ENCODE peak calls at places on chromosomes 6 and 20, in six cellular contexts. One of them, this sample, is unnamed. For H3F3A, the result is how much of the 10 kb centered on the place peaks cover.

GRCh38 chr20:4918473-4918872 is 82.8 kb downstream of the SLC23A2 start:
- DNase-seq in PC-3: no peak
- DNase-seq in SK-N-SH: no peak
- DNase-seq in GM23338: no peak
- DNase-seq in neural progenitor cell: no peak
- DNase-seq in GM23248: no peak
- DNase-seq in this sample: peak

GRCh38 chr6:151497935-151498726 is 4.3 kb downstream of the CCDC170 start:
- DNase-seq in PC-3: no peak
- DNase-seq in SK-N-SH: no peak
- DNase-seq in GM23338: peak
- DNase-seq in neural progenitor cell: no peak
- DNase-seq in GM23248: peak
- DNase-seq in this sample: peak

GRCh38 chr6:106254636-106255035 is 70.9 kb downstream of the ATG5 start:
- DNase-seq in PC-3: peak
- DNase-seq in SK-N-SH: no peak
- DNase-seq in GM23338: no peak
- DNase-seq in neural progenitor cell: no peak
- DNase-seq in GM23248: peak
- DNase-seq in this sample: no peak

GRCh38 chr6:53728570-53729194 is 63.1 kb upstream of the KLHL31 start:
- DNase-seq in PC-3: peak
- DNase-seq in SK-N-SH: peak
- DNase-seq in GM23338: peak
- DNase-seq in neural progenitor cell: peak
- DNase-seq in GM23248: peak
- DNase-seq in this sample: peak

GRCh38 chr6:157728183-157728881 is 94.7 kb upstream of the SNX9 start:
- DNase-seq in PC-3: no peak
- DNase-seq in SK-N-SH: no peak
- DNase-seq in GM23338: no peak
- DNase-seq in neural progenitor cell: no peak
- DNase-seq in GM23248: no peak
- DNase-seq in this sample: no peak

GRCh38 chr6:158604048-158604406 is 40.5 kb downstream of the DYNLT1 start:
- DNase-seq in PC-3: no peak
- DNase-seq in SK-N-SH: peak
- DNase-seq in GM23338: no peak
- DNase-seq in neural progenitor cell: no peak
- DNase-seq in GM23248: no peak
- DNase-seq in this sample: no peak

GRCh38 chr20:51131806-51132205 is 108.9 kb upstream of the KCNG1 start:
- DNase-seq in PC-3: no peak
- DNase-seq in SK-N-SH: no peak
- DNase-seq in GM23338: no peak
- DNase-seq in neural progenitor cell: no peak
- DNase-seq in GM23248: no peak
- DNase-seq in this sample: no peak

GRCh38 chr6:17905611-17906592 is 81.5 kb downstream of the KIF13A start:
- DNase-seq in PC-3: peak
- DNase-seq in SK-N-SH: no peak
- DNase-seq in GM23338: no peak
- DNase-seq in neural progenitor cell: no peak
- DNase-seq in GM23248: peak
- DNase-seq in this sample: no peak

GRCh38 chr6:55963301-55963700 is 87.9 kb upstream of the BMP5 start:
- DNase-seq in PC-3: peak
- DNase-seq in SK-N-SH: no peak
- DNase-seq in GM23338: peak
- DNase-seq in neural progenitor cell: no peak
- DNase-seq in GM23248: peak
- DNase-seq in this sample: no peak

GRCh38 chr6:118299023-118299422 is 249.1 kb upstream of the PLN start:
- DNase-seq in PC-3: no peak
- DNase-seq in SK-N-SH: no peak
- DNase-seq in GM23338: no peak
- DNase-seq in neural progenitor cell: no peak
- DNase-seq in GM23248: no peak
- DNase-seq in this sample: no peak

GRCh38 chr6:75492769-75493168 is 831 bp downstream of the FILIP1 start:
- DNase-seq in PC-3: no peak
- DNase-seq in SK-N-SH: no peak
- DNase-seq in GM23338: no peak
- DNase-seq in neural progenitor cell: no peak
- DNase-seq in GM23248: no peak
- DNase-seq in this sample: peak

GRCh38 chr6:6713660-6714446 is 125.3 kb downstream of the LY86 start:
- DNase-seq in PC-3: peak
- DNase-seq in SK-N-SH: peak
- DNase-seq in GM23338: no peak
- DNase-seq in neural progenitor cell: no peak
- DNase-seq in GM23248: peak
- DNase-seq in this sample: no peak

GRCh38 chr6:154247119-154247814 is 109.3 kb downstream of the IPCEF1 start:
- DNase-seq in PC-3: no peak
- DNase-seq in SK-N-SH: no peak
- DNase-seq in GM23338: peak
- DNase-seq in neural progenitor cell: peak
- DNase-seq in GM23248: no peak
- DNase-seq in this sample: no peak

GRCh38 chr6:42783177-42783875 is 1.5 kb downstream of the BICRAL start:
- DNase-seq in PC-3: peak
- DNase-seq in SK-N-SH: peak
- DNase-seq in GM23338: peak
- DNase-seq in neural progenitor cell: peak
- DNase-seq in GM23248: peak
- DNase-seq in this sample: peak

DNA sequence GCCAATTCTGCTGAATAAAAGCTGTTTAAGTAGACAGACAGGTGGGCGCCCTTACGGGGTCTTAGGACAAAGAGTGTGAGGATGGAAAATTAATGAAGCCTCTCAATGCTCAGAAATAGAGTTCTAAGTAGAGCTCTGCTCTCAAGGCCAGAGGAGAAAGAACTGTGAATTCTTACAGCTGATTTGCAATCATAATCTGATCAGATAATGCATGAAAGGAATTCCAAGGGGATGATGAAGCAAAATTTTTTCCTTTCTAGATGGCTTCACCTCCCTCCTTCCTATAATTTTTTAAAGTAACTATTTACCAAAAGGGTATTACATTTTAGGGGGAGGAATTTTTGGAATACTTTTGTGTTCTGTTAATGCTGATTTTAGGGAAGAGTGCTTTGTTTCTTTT is 308.1 kb upstream of the HS3ST5 start:
- DNase-seq in PC-3: peak
- DNase-seq in SK-N-SH: no peak
- DNase-seq in GM23338: no peak
- DNase-seq in neural progenitor cell: no peak
- DNase-seq in GM23248: no peak
- DNase-seq in this sample: no peak
- H3F3A ChIP-seq in PC-3: under half
- H3F3A ChIP-seq in SK-N-SH: under half
- H3F3A ChIP-seq in GM23338: under half
- H3F3A ChIP-seq in neural progenitor cell: under half
- H3F3A ChIP-seq in GM23248: under half
- H3F3A ChIP-seq in this sample: under half

GRCh38 chr6:49557177-49557576 is 6.7 kb downstream of the C6orf141 start:
- DNase-seq in PC-3: no peak
- DNase-seq in SK-N-SH: no peak
- DNase-seq in GM23338: no peak
- DNase-seq in neural progenitor cell: no peak
- DNase-seq in GM23248: no peak
- DNase-seq in this sample: no peak

GRCh38 chr6:49558233-49558632 is 7.8 kb downstream of the C6orf141 start:
- DNase-seq in PC-3: no peak
- DNase-seq in SK-N-SH: no peak
- DNase-seq in GM23338: no peak
- DNase-seq in neural progenitor cell: no peak
- DNase-seq in GM23248: no peak
- DNase-seq in this sample: no peak

GRCh38 chr6:49555951-49556350 is 5.5 kb downstream of the C6orf141 start:
- DNase-seq in PC-3: peak
- DNase-seq in SK-N-SH: no peak
- DNase-seq in GM23338: no peak
- DNase-seq in neural progenitor cell: no peak
- DNase-seq in GM23248: no peak
- DNase-seq in this sample: no peak

GRCh38 chr6:49553353-49553752 is 2.9 kb downstream of the C6orf141 start:
- DNase-seq in PC-3: peak
- DNase-seq in SK-N-SH: no peak
- DNase-seq in GM23338: no peak
- DNase-seq in neural progenitor cell: no peak
- DNase-seq in GM23248: peak
- DNase-seq in this sample: no peak

GRCh38 chr6:49556429-49556837 is 6.0 kb downstream of the C6orf141 start:
- DNase-seq in PC-3: peak
- DNase-seq in SK-N-SH: no peak
- DNase-seq in GM23338: peak
- DNase-seq in neural progenitor cell: no peak
- DNase-seq in GM23248: peak
- DNase-seq in this sample: no peak
- TF ChIP-seq EZH2phosphoT487 in PC-3: no peak
- TF ChIP-seq EZH2phosphoT487 in SK-N-SH: no peak
- TF ChIP-seq EZH2phosphoT487 in GM23338: no peak
- TF ChIP-seq EZH2phosphoT487 in neural progenitor cell: no peak
- TF ChIP-seq EZH2phosphoT487 in GM23248: no peak
- TF ChIP-seq EZH2phosphoT487 in this sample: no peak

GRCh38 chr6:132506461-132506860 is 6.5 kb downstream of the STX7 start:
- DNase-seq in PC-3: no peak
- DNase-seq in SK-N-SH: no peak
- DNase-seq in GM23338: no peak
- DNase-seq in neural progenitor cell: no peak
- DNase-seq in GM23248: no peak
- DNase-seq in this sample: no peak
- H3F3A ChIP-seq in PC-3: under half
- H3F3A ChIP-seq in SK-N-SH: under half
- H3F3A ChIP-seq in GM23338: under half
- H3F3A ChIP-seq in neural progenitor cell: under half
- H3F3A ChIP-seq in GM23248: under half
- H3F3A ChIP-seq in this sample: under half

GRCh38 chr6:138465007-138465645 is 34.2 kb downstream of the NHSL1 start:
- DNase-seq in PC-3: peak
- DNase-seq in SK-N-SH: no peak
- DNase-seq in GM23338: peak
- DNase-seq in neural progenitor cell: no peak
- DNase-seq in GM23248: peak
- DNase-seq in this sample: no peak
- TF ChIP-seq EZH2phosphoT487 in PC-3: no peak
- TF ChIP-seq EZH2phosphoT487 in SK-N-SH: no peak
- TF ChIP-seq EZH2phosphoT487 in GM23338: no peak
- TF ChIP-seq EZH2phosphoT487 in neural progenitor cell: no peak
- TF ChIP-seq EZH2phosphoT487 in GM23248: no peak
- TF ChIP-seq EZH2phosphoT487 in this sample: no peak

GRCh38 chr20:41185013-41185757 is 47.8 kb downstream of the PLCG1 start:
- DNase-seq in PC-3: no peak
- DNase-seq in SK-N-SH: peak
- DNase-seq in GM23338: no peak
- DNase-seq in neural progenitor cell: no peak
- DNase-seq in GM23248: no peak
- DNase-seq in this sample: no peak
- H3F3A ChIP-seq in PC-3: under half
- H3F3A ChIP-seq in SK-N-SH: under half
- H3F3A ChIP-seq in GM23338: under half
- H3F3A ChIP-seq in neural progenitor cell: under half
- H3F3A ChIP-seq in GM23248: under half
- H3F3A ChIP-seq in this sample: under half

DNA sequence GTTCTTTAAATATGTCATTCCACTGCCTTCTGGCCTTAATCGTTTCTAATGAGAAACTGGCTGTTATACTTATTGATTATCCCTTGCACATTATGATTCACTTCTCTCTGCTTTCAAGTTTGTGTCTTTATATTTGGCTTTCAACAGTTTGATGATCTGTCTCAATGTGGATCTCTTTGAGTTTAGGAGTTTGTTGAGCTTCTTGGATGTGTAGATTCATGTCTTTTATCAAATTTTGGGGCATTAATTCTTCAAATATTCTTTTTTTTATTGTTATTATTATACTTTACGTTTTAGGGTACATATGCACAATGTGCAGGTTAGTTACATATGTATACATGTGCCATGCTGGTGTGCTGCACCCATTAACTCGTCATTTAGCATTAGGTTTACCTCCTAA is 29.3 kb downstream of the ZBTB9 start:
- DNase-seq in PC-3: no peak
- DNase-seq in SK-N-SH: no peak
- DNase-seq in GM23338: no peak
- DNase-seq in neural progenitor cell: no peak
- DNase-seq in GM23248: no peak
- DNase-seq in this sample: no peak
- TF ChIP-seq EZH2phosphoT487 in PC-3: no peak
- TF ChIP-seq EZH2phosphoT487 in SK-N-SH: no peak
- TF ChIP-seq EZH2phosphoT487 in GM23338: no peak
- TF ChIP-seq EZH2phosphoT487 in neural progenitor cell: no peak
- TF ChIP-seq EZH2phosphoT487 in GM23248: no peak
- TF ChIP-seq EZH2phosphoT487 in this sample: no peak

GRCh38 chr6:8991844-8992243 is 556.5 kb upstream of the SLC35B3 start:
- DNase-seq in PC-3: no peak
- DNase-seq in SK-N-SH: no peak
- DNase-seq in GM23338: no peak
- DNase-seq in neural progenitor cell: no peak
- DNase-seq in GM23248: no peak
- DNase-seq in this sample: no peak

GRCh38 chr6:8995156-8995555 is 559.8 kb upstream of the SLC35B3 start:
- DNase-seq in PC-3: no peak
- DNase-seq in SK-N-SH: no peak
- DNase-seq in GM23338: no peak
- DNase-seq in neural progenitor cell: no peak
- DNase-seq in GM23248: no peak
- DNase-seq in this sample: no peak

GRCh38 chr6:8993111-8993510 is 557.8 kb upstream of the SLC35B3 start:
- DNase-seq in PC-3: no peak
- DNase-seq in SK-N-SH: no peak
- DNase-seq in GM23338: no peak
- DNase-seq in neural progenitor cell: no peak
- DNase-seq in GM23248: no peak
- DNase-seq in this sample: no peak

GRCh38 chr6:8990075-8990474 is 554.7 kb upstream of the SLC35B3 start:
- DNase-seq in PC-3: peak
- DNase-seq in SK-N-SH: no peak
- DNase-seq in GM23338: no peak
- DNase-seq in neural progenitor cell: no peak
- DNase-seq in GM23248: no peak
- DNase-seq in this sample: no peak
- H3F3A ChIP-seq in PC-3: under half
- H3F3A ChIP-seq in SK-N-SH: under half
- H3F3A ChIP-seq in GM23338: under half
- H3F3A ChIP-seq in neural progenitor cell: under half
- H3F3A ChIP-seq in GM23248: under half
- H3F3A ChIP-seq in this sample: under half

GRCh38 chr20:2042400-2042799 is 48.5 kb upstream of the PDYN start:
- DNase-seq in PC-3: peak
- DNase-seq in SK-N-SH: no peak
- DNase-seq in GM23338: no peak
- DNase-seq in neural progenitor cell: no peak
- DNase-seq in GM23248: peak
- DNase-seq in this sample: no peak
- TF ChIP-seq EZH2phosphoT487 in PC-3: no peak
- TF ChIP-seq EZH2phosphoT487 in SK-N-SH: no peak
- TF ChIP-seq EZH2phosphoT487 in GM23338: no peak
- TF ChIP-seq EZH2phosphoT487 in neural progenitor cell: no peak
- TF ChIP-seq EZH2phosphoT487 in GM23248: no peak
- TF ChIP-seq EZH2phosphoT487 in this sample: no peak